ENCODE peak calls at places on chromosome 1, in seven cellular contexts. K, O, G, H, P, U and M are unnamed samples.

GRCh38 chr1:192131914-192132313 is 26.3 kb upstream of the RGS18 start:
- DNase-seq in U (no peak), P (no peak), G (no peak), K (no peak), O (no peak), H (no peak), M (no peak)

GRCh38 chr1:43805340-43805739 is 98.0 kb downstream of the ST3GAL3 start:
- DNase-seq in H (no peak), P (no peak), K (no peak), O (no peak), G (no peak), U (no peak), M (no peak)

GRCh38 chr1:1135339-1136111 is 19.6 kb upstream of the C1orf159 start:
- DNase-seq in P (no peak), H (no peak), K (no peak), G (no peak), O (no peak), U (no peak), M (peak)

GRCh38 chr1:215665212-215665611 is 98.1 kb downstream of the KCTD3 start:
- DNase-seq in P (no peak), G (no peak), O (no peak), H (peak), K (no peak), U (no peak), M (no peak)

GRCh38 chr1:65264197-65264929 is 45.0 kb upstream of the DNAJC6 start:
- DNase-seq in O (no peak), U (no peak), P (peak), G (no peak), K (no peak), H (no peak), M (peak)

GRCh38 chr1:227586733-227587132 is 23.4 kb downstream of the ZNF678 start:
- DNase-seq in O (no peak), G (no peak), K (no peak), H (no peak), U (no peak), P (no peak), M (no peak)

GRCh38 chr1:220222939-220223338 is 49.3 kb downstream of the RAB3GAP2 start:
- DNase-seq in U (no peak), K (no peak), G (no peak), O (no peak), P (no peak), H (no peak), M (no peak)

GRCh38 chr1:42420145-42420544 is 35.7 kb downstream of the ZMYND12 start:
- DNase-seq in O (no peak), P (no peak), U (no peak), H (no peak), K (no peak), G (no peak), M (no peak)

GRCh38 chr1:64917328-64917861 is 49.0 kb downstream of the JAK1 start:
- DNase-seq in H (peak), G (no peak), U (no peak), O (no peak), K (no peak), P (no peak), M (peak)

GRCh38 chr1:52738863-52739406 is 12.7 kb downstream of the ZYG11B start:
- DNase-seq in G (no peak), K (no peak), U (no peak), P (no peak), H (no peak), O (no peak), M (no peak)

GRCh38 chr1:206082831-206083695 is 30.1 kb downstream of the RHEX start:
- DNase-seq in U (no peak), G (no peak), O (no peak), P (no peak), H (no peak), K (no peak), M (peak)

GRCh38 chr1:231924183-231924582 is 297.6 kb downstream of the DISC1 start:
- DNase-seq in K (no peak), O (no peak), G (no peak), U (no peak), H (no peak), P (no peak), M (peak)

GRCh38 chr1:221912230-221912629 is 170.3 kb upstream of the DUSP10 start:
- DNase-seq in G (no peak), H (no peak), O (no peak), P (no peak), U (no peak), K (no peak), M (no peak)

GRCh38 chr1:26913754-26914619 is at the start of gene NR0B2:
- DNase-seq in O (no peak), H (no peak), G (peak), K (no peak), P (no peak), U (no peak), M (no peak)

GRCh38 chr1:206529425-206529824 is 22.1 kb downstream of the RASSF5 start:
- DNase-seq in U (no peak), O (no peak), H (no peak), P (no peak), G (no peak), K (no peak), M (no peak)